ENCODE peak calls at places on chromosome 3, in nine cellular contexts. R, A, J, Z, P, D, Y, G and C are unnamed samples.

GRCh38 chr3:66428733-66429132 is 72.1 kb downstream of the LRIG1 start:
- DNase-seq in R (no peak), A (peak; percentile 94), J (no peak), Z (peak; percentile 97), P (no peak), D (peak; percentile 98), Y (peak; percentile 98), G (peak; percentile 99), C (no peak)

GRCh38 chr3:50587806-50588758 is 18.8 kb downstream of the HEMK1 start:
- DNase-seq in R (no peak), A (no peak), J (no peak), Z (no peak), P (peak; percentile 62), D (no peak), Y (no peak), G (no peak), C (peak; percentile 44)

GRCh38 chr3:143331336-143331735 is 211.8 kb downstream of the CHST2 start:
- DNase-seq in R (no peak), A (peak; percentile 18), J (no peak), Z (no peak), P (no peak), D (peak; percentile 68), Y (peak; percentile 28), G (no peak), C (no peak)

GRCh38 chr3:193317901-193318300 is 60.7 kb downstream of the ATP13A5 start:
- DNase-seq in R (no peak), A (no peak), J (no peak), Z (no peak), P (no peak), D (no peak), Y (no peak), G (no peak), C (no peak)

GRCh38 chr3:42892169-42892568 is 13.8 kb upstream of the ZNF662 start:
- DNase-seq in R (no peak), A (peak; percentile 10), J (peak; percentile 27), Z (no peak), P (no peak), D (no peak), Y (no peak), G (no peak), C (no peak)

GRCh38 chr3:113977822-113978221 is 30.0 kb downstream of the ZDHHC23 start:
- DNase-seq in R (no peak), A (no peak), J (no peak), Z (no peak), P (no peak), D (no peak), Y (no peak), G (no peak), C (no peak)

GRCh38 chr3:10365791-10366190 is 44.9 kb upstream of the SEC13 start:
- DNase-seq in R (no peak), A (peak; percentile 51), J (no peak), Z (peak; percentile 42), P (no peak), D (no peak), Y (peak; percentile 43), G (peak; percentile 82), C (no peak)

GRCh38 chr3:147318900-147319299 is 87.4 kb downstream of the ZIC4 start:
- DNase-seq in R (no peak), A (no peak), J (no peak), Z (no peak), P (no peak), D (no peak), Y (no peak), G (peak; percentile 19), C (no peak)

GRCh38 chr3:42013652-42014442 is 51.9 kb upstream of the ULK4 start:
- DNase-seq in R (no peak), A (peak; percentile 22), J (peak; percentile 28), Z (no peak), P (peak; percentile 16), D (no peak), Y (no peak), G (no peak), C (no peak)

GRCh38 chr3:169666501-169667379 is 3.2 kb upstream of the MECOM start:
- DNase-seq in R (no peak), A (no peak), J (peak; percentile 60), Z (no peak), P (no peak), D (no peak), Y (no peak), G (no peak), C (no peak)

GRCh38 chr3:23079976-23080375 is 123.2 kb upstream of the UBE2E2 start:
- DNase-seq in R (no peak), A (no peak), J (peak; percentile 16), Z (peak; percentile 17), P (no peak), D (peak; percentile 15), Y (no peak), G (peak; percentile 17), C (no peak)

GRCh38 chr3:73622135-73622534 is 2.6 kb downstream of the PDZRN3 start:
- DNase-seq in R (no peak), A (no peak), J (no peak), Z (no peak), P (no peak), D (no peak), Y (no peak), G (peak; percentile 29), C (no peak)

GRCh38 chr3:7504886-7505775 is 644.2 kb downstream of the GRM7 start:
- DNase-seq in R (no peak), A (peak; percentile 2), J (peak; percentile 74), Z (peak; percentile 32), P (no peak), D (peak; percentile 91), Y (peak; percentile 68), G (peak; percentile 96), C (no peak)

GRCh38 chr3:102576651-102577050 is 141.8 kb downstream of the ZPLD1 start:
- DNase-seq in R (no peak), A (no peak), J (no peak), Z (no peak), P (no peak), D (no peak), Y (no peak), G (no peak), C (no peak)

GRCh38 chr3:195468391-195468776 is 25.6 kb upstream of the ACAP2 start:
- DNase-seq in R (no peak), A (no peak), J (no peak), Z (no peak), P (no peak), D (no peak), Y (no peak), G (no peak), C (no peak)